ENCODE peak calls at places on chromosome 22, in eight cellular contexts. E is endothelial cell of umbilical vein, P is IMR-90, K is NB4, T is GM12878, Y is A549, D is ovary, A is sigmoid colon. C is an unnamed sample.

GRCh38 chr22:32318361-32318760 is 39.3 kb upstream of the RFPL3 start:
- DNase-seq in T (no peak), Y (no peak), E (no peak), K (no peak), D (no peak), P (no peak), A (no peak), C (no peak)

GRCh38 chr22:33271390-33272161 is 213.4 kb upstream of the SYN3 start:
- DNase-seq in A (no peak), E (no peak), K (peak; percentile 15), T (peak; percentile 95), Y (no peak), P (peak; percentile 13), D (peak; percentile 44), C (no peak)

GRCh38 chr22:49391436-49391835 is 436.2 kb downstream of the BRD1 start:
- DNase-seq in Y (no peak), P (no peak), T (no peak), E (no peak), A (peak; percentile 36), K (no peak), D (no peak), C (no peak)

GRCh38 chr22:33492210-33492651 is 428.0 kb downstream of the LARGE1 start:
- DNase-seq in T (no peak), D (no peak), P (no peak), A (no peak), K (no peak), Y (no peak), E (no peak), C (no peak)

GRCh38 chr22:29524440-29525191 is 28.9 kb downstream of the THOC5 start:
- DNase-seq in T (no peak), Y (peak; percentile 26), K (peak; percentile 55), A (no peak), E (peak; percentile 10), D (no peak), P (peak; percentile 13), C (no peak)

GRCh38 chr22:44543362-44543761 is 45.3 kb upstream of the RTL6 start:
- DNase-seq in E (no peak), D (no peak), Y (no peak), A (no peak), K (no peak), T (no peak), P (no peak), C (no peak)

GRCh38 chr22:27499121-27499520 is 302.4 kb downstream of the MN1 start:
- DNase-seq in K (no peak), Y (no peak), T (no peak), E (peak; percentile 31), P (no peak), D (no peak), A (no peak), C (no peak)

GRCh38 chr22:50151571-50152537 is 18.7 kb upstream of the PANX2 start:
- DNase-seq in T (no peak), P (no peak), Y (no peak), K (no peak), D (no peak), A (no peak), E (no peak), C (no peak)

GRCh38 chr22:29040385-29041275 is 21.0 kb downstream of the C22orf31 start:
- DNase-seq in D (peak; percentile 83), A (peak; percentile 81), K (peak; percentile 79), T (peak; percentile 36), P (peak; percentile 93), Y (peak; percentile 77), E (peak; percentile 83), C (peak; percentile 23)

GRCh38 chr22:49965291-49966040 is 4.9 kb downstream of the PIM3 start:
- DNase-seq in E (no peak), T (no peak), A (peak; percentile 67), Y (no peak), P (no peak), K (no peak), D (peak; percentile 29), C (no peak)

GRCh38 chr22:22219140-22219996 is 25.2 kb upstream of the VPREB1 start:
- DNase-seq in D (no peak), E (no peak), T (no peak), A (no peak), K (no peak), P (no peak), Y (no peak), C (no peak)

GRCh38 chr22:49371325-49372110 is 456.2 kb downstream of the BRD1 start:
- DNase-seq in Y (no peak), E (no peak), T (no peak), K (no peak), A (no peak), D (no peak), P (no peak), C (no peak)

GRCh38 chr22:37806409-37807338 is 1.1 kb upstream of the GCAT start:
- DNase-seq in A (peak; percentile 75), D (peak; percentile 62), K (peak; percentile 41), E (peak; percentile 44), Y (peak; percentile 32), T (no peak), P (peak; percentile 52), C (no peak)

GRCh38 chr22:49201046-49201970 is 626.4 kb downstream of the BRD1 start:
- DNase-seq in P (no peak), Y (no peak), E (no peak), K (no peak), D (peak; percentile 2), T (no peak), A (peak; percentile 32), C (no peak)

GRCh38 chr22:48574776-48575566 is 1252.7 kb downstream of the BRD1 start:
- DNase-seq in Y (peak; percentile 67), A (no peak), D (peak; percentile 68), E (no peak), T (no peak), K (no peak), P (no peak), C (no peak)

DNA sequence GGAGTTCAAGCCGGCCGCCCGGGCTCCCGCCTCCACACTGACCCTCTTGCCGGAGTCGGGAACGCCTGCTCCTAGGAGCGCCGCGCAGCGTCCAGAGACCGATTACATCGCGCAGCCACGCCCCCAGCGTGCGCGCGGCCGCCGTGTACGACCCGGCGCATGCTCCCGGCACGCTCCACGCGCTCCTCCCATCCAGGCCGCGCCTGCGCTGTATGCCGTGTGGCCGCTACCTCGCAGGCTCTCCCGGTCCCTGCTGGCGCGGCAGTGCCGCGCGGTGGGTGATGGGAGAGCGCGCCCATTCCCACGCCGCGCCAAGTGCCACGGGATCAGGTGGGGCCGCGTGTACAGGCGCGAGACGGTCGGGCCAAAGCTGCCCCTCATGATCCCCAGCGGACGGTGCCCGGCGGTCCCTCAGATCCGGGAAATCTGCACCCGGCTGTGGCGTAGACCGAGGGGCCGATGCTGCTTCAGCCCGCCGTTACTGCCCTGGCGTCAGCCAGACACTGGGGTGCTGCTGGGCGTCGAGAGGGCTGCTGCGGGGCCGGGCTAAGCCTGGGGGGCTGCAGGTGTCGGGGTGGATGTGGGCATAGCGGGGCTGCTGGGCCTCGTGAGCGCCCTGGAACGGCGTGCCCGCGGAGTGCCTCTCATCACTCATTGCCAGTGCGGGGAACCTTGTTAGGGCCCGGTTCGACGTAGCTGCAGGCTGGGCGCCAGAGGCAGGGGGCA is at the start of the genes GNB1L and RTL10:
- DNase-seq in P (peak; percentile 96), Y (peak; percentile 95), T (peak; percentile 90), K (peak; percentile 98), A (peak; percentile 98), D (peak; percentile 97), E (peak; percentile 98), C (peak; percentile 87)
- TF ChIP-seq POLR2A in P (peak; percentile 84), Y (peak; percentile 75), T (peak; percentile 96), K (peak; percentile 88), A (peak; percentile 86), D (peak; percentile 86), E (peak; percentile 98), C (peak; percentile 83)

GRCh38 chr22:42280140-42280539 is 9.7 kb upstream of the TCF20 start:
- DNase-seq in Y (no peak), A (peak; percentile 7), K (no peak), P (no peak), D (peak; percentile 6), E (no peak), T (no peak), C (no peak)
- TF ChIP-seq POLR2A in Y (no peak), A (no peak), K (no peak), P (no peak), D (no peak), E (no peak), T (no peak), C (no peak)

GRCh38 chr22:20522134-20522827 is 14.9 kb downstream of the MED15 start:
- DNase-seq in D (no peak), A (no peak), P (no peak), K (no peak), T (no peak), E (no peak), Y (no peak), C (no peak)
- TF ChIP-seq POLR2A in D (no peak), A (no peak), P (no peak), K (no peak), T (no peak), E (no peak), Y (no peak), C (no peak)

DNA sequence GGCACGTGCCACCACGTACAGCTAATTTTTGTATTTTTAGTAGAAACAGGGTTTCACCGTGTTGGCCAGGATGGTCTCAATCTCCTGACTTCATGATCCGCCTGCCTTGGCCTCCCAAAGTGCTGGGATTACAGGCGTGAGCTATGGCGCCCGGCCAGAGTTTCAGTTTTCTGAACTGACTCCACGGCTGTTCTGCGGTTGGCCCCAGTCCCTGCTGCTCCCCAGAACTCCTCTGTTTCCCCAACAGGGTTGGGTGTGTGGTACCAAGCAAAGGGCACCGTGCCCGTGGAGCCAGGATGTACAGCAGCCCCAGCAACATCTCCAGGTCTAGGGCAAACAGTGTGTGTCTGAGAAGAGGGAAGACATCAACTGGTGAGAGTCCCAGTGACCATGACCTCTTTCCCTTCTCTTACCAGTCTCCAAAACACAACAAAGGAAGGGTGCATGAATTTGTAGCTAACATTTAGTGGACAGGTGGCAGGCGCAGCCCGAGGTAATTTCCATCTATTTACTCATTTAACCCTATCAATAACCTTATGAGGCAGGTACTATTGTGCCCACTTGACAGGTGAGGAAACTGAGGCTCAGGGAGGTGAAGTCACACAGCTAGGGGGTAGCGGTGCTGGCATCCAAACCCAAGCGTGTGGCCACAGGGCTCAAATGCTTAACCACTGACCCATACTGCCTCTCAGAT is 57.0 kb upstream of the RBFOX2 start:
- DNase-seq in A (peak; percentile 35), E (no peak), T (no peak), Y (no peak), D (no peak), P (no peak), K (no peak), C (no peak)
- TF ChIP-seq POLR2A in A (no peak), E (no peak), T (no peak), Y (no peak), D (no peak), P (no peak), K (no peak), C (no peak)

GRCh38 chr22:46744581-46744980 is 6.5 kb upstream of the CERK start:
- DNase-seq in Y (no peak), A (no peak), D (no peak), K (no peak), P (no peak), T (no peak), E (no peak), C (no peak)
- TF ChIP-seq POLR2A in Y (no peak), A (no peak), D (no peak), K (no peak), P (no peak), T (no peak), E (no peak), C (no peak)